ENCODE peak calls at places on chromosomes 5 and 9, in four cellular contexts. A, J, V and R are unnamed samples.
A peak's percentile ranks its signal among the peaks of the same experiment; 100 is the strongest.

GRCh38 chr9:132733133-132733815 is 63.0 kb downstream of the GTF3C4 start:
- DNase-seq in J (no peak), A (peak; percentile 21), V (no peak), R (no peak)

GRCh38 chr9:81754245-81754644 is 64.9 kb upstream of the TLE1 start:
- DNase-seq in A (peak; percentile 15), V (no peak), J (no peak), R (no peak)

GRCh38 chr9:136430591-136431234 is 8.9 kb downstream of the INPP5E start:
- DNase-seq in J (no peak), V (no peak), A (no peak), R (no peak)

GRCh38 chr9:134053941-134054761 is 13.7 kb downstream of the BRD3 start:
- DNase-seq in V (no peak), A (no peak), J (no peak), R (peak; percentile 20)

GRCh38 chr5:159385529-159385928 is 55.2 kb upstream of the IL12B start:
- DNase-seq in J (no peak), A (no peak), V (no peak), R (no peak)

GRCh38 chr5:87243161-87243877 is 24.4 kb upstream of the RASA1 start:
- DNase-seq in A (peak; percentile 62), J (no peak), V (no peak), R (no peak)

GRCh38 chr5:142814122-142814521 is 43.9 kb downstream of the ARHGAP26 start:
- DNase-seq in V (no peak), A (no peak), J (no peak), R (no peak)

GRCh38 chr5:129460951-129461815 is 1.1 kb downstream of the ADAMTS19 start:
- DNase-seq in J (peak; percentile 72), A (no peak), V (no peak), R (peak; percentile 77)

GRCh38 chr5:175894251-175894650 is 22.9 kb downstream of the CPLX2 start:
- DNase-seq in V (no peak), J (no peak), A (no peak), R (no peak)

GRCh38 chr9:114290561-114290986 is 32.3 kb upstream of the ORM1 start:
- DNase-seq in V (no peak), J (no peak), A (no peak), R (no peak)

GRCh38 chr9:134491856-134492255 is 149.7 kb upstream of the COL5A1 start:
- DNase-seq in J (no peak), V (no peak), A (no peak), R (no peak)

GRCh38 chr9:128819716-128820664 is 1.7 kb downstream of the ENDOG start:
- DNase-seq in J (peak; percentile 79), A (peak; percentile 58), V (no peak), R (no peak)

GRCh38 chr5:99807346-99807745 is 727.8 kb upstream of the FAM174A start:
- DNase-seq in J (no peak), V (no peak), A (no peak), R (no peak)

GRCh38 chr5:107235167-107235566 is 435.6 kb downstream of the EFNA5 start:
- DNase-seq in A (no peak), V (no peak), J (no peak), R (no peak)